ENCODE peak calls at places on chromosomes 1 and 21, in seven cellular contexts. S is suprapubic skin, B is aorta, H is SK-N-SH, I is GM23248, F is heart right ventricle, C is psoas muscle. W is an unnamed sample. For H3K4me1, the result is how much of the 10 kb centered on the place peaks cover.

GRCh38 chr1:111252786-111253185 is 25.3 kb downstream of the CHI3L2 start:
- DNase-seq in B (no peak), S (no peak), I (no peak), C (no peak), H (no peak), F (no peak), W (no peak)

GRCh38 chr1:66730462-66730861 is 21.8 kb upstream of the DYNLT5 start:
- DNase-seq in S (no peak), F (no peak), H (no peak), B (no peak), I (no peak), C (no peak), W (no peak)

GRCh38 chr1:155983191-155984023 is 5.1 kb upstream of the ARHGEF2 start:
- DNase-seq in F (peak), S (no peak), C (peak), H (no peak), I (peak), B (peak), W (peak)

GRCh38 chr1:60894121-60894520 is 188.2 kb upstream of the NFIA start:
- DNase-seq in B (no peak), H (no peak), I (no peak), F (no peak), S (no peak), C (no peak), W (no peak)

GRCh38 chr1:110196917-110197782 is 13.0 kb upstream of the KCNC4 start:
- DNase-seq in C (no peak), S (no peak), I (peak), B (no peak), H (peak), F (no peak), W (no peak)

GRCh38 chr1:145785481-145785880 is 38.4 kb downstream of the RNF115 start:
- DNase-seq in H (no peak), F (no peak), B (no peak), C (no peak), S (no peak), I (peak), W (no peak)

GRCh38 chr1:185733818-185734709 is at the start of gene HMCN1:
- DNase-seq in H (peak), S (peak), F (peak), I (peak), C (peak), B (peak), W (peak)

GRCh38 chr21:34017127-34017961 is 56.0 kb upstream of the MRPS6 start:
- DNase-seq in S (no peak), F (no peak), C (no peak), B (no peak), I (no peak), H (no peak), W (no peak)

GRCh38 chr1:110188116-110188618 is 21.9 kb upstream of the KCNC4 start:
- DNase-seq in S (no peak), B (peak), I (peak), H (peak), F (no peak), C (peak), W (no peak)

GRCh38 chr21:45592626-45593134 is 50.4 kb upstream of the SLC19A1 start:
- DNase-seq in H (no peak), F (no peak), S (no peak), B (peak), C (no peak), I (no peak), W (no peak)

GRCh38 chr1:997728-998050 is 2.2 kb downstream of the HES4 start:
- DNase-seq in C (peak), I (no peak), H (peak), B (no peak), S (no peak), F (no peak), W (no peak)

GRCh38 chr1:90926971-90927370 is 94.9 kb downstream of the ZNF644 start:
- DNase-seq in C (no peak), H (no peak), B (no peak), I (no peak), F (no peak), S (no peak), W (no peak)

GRCh38 chr1:7768583-7768982 is 2.5 kb upstream of the VAMP3 start:
- DNase-seq in B (no peak), S (no peak), F (no peak), C (no peak), I (no peak), H (no peak), W (no peak)

GRCh38 chr1:82464362-82464931 is 663.7 kb downstream of the ADGRL2 start:
- DNase-seq in S (no peak), H (no peak), B (no peak), F (peak), I (no peak), C (no peak), W (no peak)

GRCh38 chr1:71228727-71229371 is 148.0 kb upstream of the ZRANB2 start:
- DNase-seq in C (peak), B (no peak), H (no peak), F (no peak), S (no peak), I (peak), W (no peak)

GRCh38 chr21:41612674-41613250 is 104.8 kb upstream of the TMPRSS2 start:
- DNase-seq in H (peak), I (peak), C (peak), S (peak), B (peak), F (peak), W (peak)

GRCh38 chr1:68011786-68012375 is 38.5 kb downstream of the DIRAS3 start:
- DNase-seq in F (no peak), C (no peak), S (no peak), B (no peak), I (peak), H (no peak), W (no peak)

GRCh38 chr1:58432813-58433668 is 113.5 kb downstream of the OMA1 start:
- DNase-seq in C (no peak), I (peak), H (peak), S (no peak), B (no peak), F (no peak), W (peak)

GRCh38 chr1:147738739-147739476 is 21.5 kb downstream of the GJA5 start:
- DNase-seq in S (no peak), F (peak), C (no peak), I (no peak), B (no peak), H (no peak), W (peak)

GRCh38 chr1:55213885-55214213 is 1.3 kb downstream of the USP24 start:
- DNase-seq in B (no peak), C (no peak), F (no peak), S (no peak), I (peak), H (peak), W (no peak)

GRCh38 chr1:150332651-150333290 is 11.4 kb downstream of the PRPF3 start:
- DNase-seq in I (no peak), H (no peak), F (no peak), S (no peak), B (no peak), C (no peak), W (no peak)

GRCh38 chr1:224762046-224762445 is 145.9 kb downstream of the CNIH3 start:
- DNase-seq in I (no peak), S (no peak), C (no peak), F (no peak), B (no peak), H (no peak), W (no peak)

GRCh38 chr1:228366062-228366850 is 40.4 kb downstream of the TRIM11 start:
- DNase-seq in I (no peak), H (no peak), B (peak), S (peak), C (peak), F (peak), W (peak)

GRCh38 chr1:15916417-15916816 is 59.5 kb downstream of the ZBTB17 start:
- DNase-seq in I (peak), S (no peak), B (no peak), C (no peak), F (no peak), H (no peak), W (no peak)

GRCh38 chr1:24324903-24325302 is 5.7 kb downstream of the GRHL3 start:
- DNase-seq in H (no peak), S (no peak), B (no peak), C (no peak), I (no peak), F (no peak), W (no peak)

GRCh38 chr21:30990514-30991304 is 47.6 kb downstream of the KRTAP19-8 start:
- DNase-seq in I (no peak), H (no peak), F (no peak), C (no peak), B (no peak), S (no peak), W (no peak)

GRCh38 chr1:151905070-151905442 is 4.3 kb downstream of the THEM4 start:
- DNase-seq in S (no peak), H (no peak), F (peak), B (no peak), C (no peak), I (no peak), W (peak)

GRCh38 chr1:109521465-109521951 is 12.0 kb upstream of the AMIGO1 start:
- DNase-seq in S (no peak), B (no peak), F (no peak), I (peak), H (no peak), C (no peak), W (no peak)

GRCh38 chr1:231392380-231393131 is 29.5 kb downstream of the EGLN1 start:
- DNase-seq in B (no peak), F (no peak), S (no peak), C (no peak), I (no peak), H (peak), W (no peak)
- H3K4me1 ChIP-seq in B (under half), F (half or more), S (under half), C (half or more), I (half or more), H (under half), W (under half)

DNA sequence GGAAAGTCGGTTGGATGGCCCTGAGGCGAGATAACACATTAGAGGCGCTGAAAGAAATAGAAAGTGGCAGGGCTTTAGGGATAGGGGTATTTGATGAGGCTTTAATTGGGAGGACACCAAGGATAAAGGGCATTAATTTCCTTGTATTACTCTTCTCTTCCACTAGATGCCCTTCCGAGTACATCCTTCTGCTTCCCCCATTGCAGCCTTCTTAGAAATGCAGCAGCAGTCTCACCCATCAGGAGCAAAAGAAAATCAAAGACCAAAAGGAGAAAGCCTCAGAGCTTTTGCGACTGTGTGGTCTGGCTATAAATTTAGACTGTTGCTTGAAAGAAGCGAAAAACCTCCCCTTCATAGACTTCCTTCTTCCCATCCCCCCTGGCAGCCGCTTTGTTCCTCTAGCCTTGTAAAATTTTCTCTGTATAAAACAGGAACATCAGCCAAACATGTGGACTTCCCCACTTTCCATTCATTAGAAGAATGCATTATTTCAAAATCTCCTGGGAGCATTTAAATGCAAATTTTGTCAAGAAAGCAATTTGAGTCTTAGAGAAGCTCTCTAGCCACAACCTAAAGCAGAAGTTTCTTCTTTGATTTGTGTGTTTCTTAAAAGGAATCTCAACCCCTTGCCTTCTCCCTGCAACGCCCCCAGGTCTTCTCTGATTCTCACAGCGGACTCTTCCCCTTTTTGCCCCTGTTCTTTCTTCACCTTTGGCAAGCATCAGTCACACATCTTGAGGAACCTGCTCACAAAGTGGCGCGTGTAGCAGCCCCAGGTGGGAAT is 76.6 kb downstream of the NDUFS5 start:
- DNase-seq in I (peak), C (no peak), S (no peak), B (no peak), H (peak), F (no peak), W (peak)
- H3K4me3 ChIP-seq in I (no peak), C (no peak), S (no peak), B (no peak), H (peak), F (no peak), W (no peak)

GRCh38 chr1:28668191-28668955 is at the start of gene GMEB1:
- DNase-seq in B (peak), H (peak), S (peak), I (peak), C (peak), F (peak), W (peak)
- H3K4me1 ChIP-seq in B (under half), H (under half), S (under half), I (under half), C (under half), F (under half), W (under half)

DNA sequence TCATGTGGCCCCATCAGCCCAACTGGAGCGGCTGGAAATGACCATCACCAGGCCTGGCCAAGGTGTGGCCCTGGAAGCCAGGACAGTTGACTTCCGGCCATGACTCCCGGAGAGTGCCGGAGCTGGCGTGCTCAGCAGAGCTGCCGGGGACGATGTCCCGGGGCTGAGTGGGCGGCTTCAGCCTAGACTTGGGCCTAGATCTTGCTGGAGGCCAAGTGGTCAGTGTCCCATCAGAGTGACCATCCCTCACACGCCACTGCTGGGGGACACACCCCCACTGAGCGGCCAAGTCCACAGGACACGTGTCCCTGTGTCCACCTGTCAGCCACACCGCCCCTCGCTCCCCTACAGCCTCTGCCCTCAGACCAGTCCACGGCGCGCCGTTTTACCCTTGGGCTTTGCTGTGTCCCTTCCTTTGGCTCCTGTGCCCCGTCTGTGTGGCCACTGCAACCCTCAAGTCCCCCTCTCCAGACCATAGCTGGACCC is 4.0 kb downstream of the FAAP20 start:
- DNase-seq in B (no peak), C (no peak), S (no peak), H (no peak), I (peak), F (no peak), W (peak)
- H3K4me3 ChIP-seq in B (peak), C (peak), S (peak), H (no peak), I (peak), F (peak), W (peak)

GRCh38 chr1:18949689-18950414 is 6.6 kb downstream of the IFFO2 start:
- DNase-seq in H (no peak), B (no peak), S (no peak), F (no peak), C (peak), I (peak), W (no peak)

GRCh38 chr1:18950415-18951026 is 6.0 kb downstream of the IFFO2 start:
- DNase-seq in S (no peak), C (peak), H (no peak), B (peak), F (peak), I (peak), W (peak)

GRCh38 chr1:18947570-18947969 is 8.9 kb downstream of the IFFO2 start:
- DNase-seq in C (no peak), B (no peak), H (no peak), F (no peak), I (peak), S (no peak), W (peak)

GRCh38 chr1:18948048-18948912 is 8.2 kb downstream of the IFFO2 start:
- DNase-seq in I (peak), S (no peak), H (no peak), B (peak), F (no peak), C (no peak), W (no peak)

GRCh38 chr1:18948913-18949688 is 7.4 kb downstream of the IFFO2 start:
- DNase-seq in F (peak), H (no peak), B (peak), C (peak), S (no peak), I (peak), W (peak)
- H3K4me1 ChIP-seq in F (half or more), H (under half), B (under half), C (half or more), S (half or more), I (half or more), W (under half)

DNA sequence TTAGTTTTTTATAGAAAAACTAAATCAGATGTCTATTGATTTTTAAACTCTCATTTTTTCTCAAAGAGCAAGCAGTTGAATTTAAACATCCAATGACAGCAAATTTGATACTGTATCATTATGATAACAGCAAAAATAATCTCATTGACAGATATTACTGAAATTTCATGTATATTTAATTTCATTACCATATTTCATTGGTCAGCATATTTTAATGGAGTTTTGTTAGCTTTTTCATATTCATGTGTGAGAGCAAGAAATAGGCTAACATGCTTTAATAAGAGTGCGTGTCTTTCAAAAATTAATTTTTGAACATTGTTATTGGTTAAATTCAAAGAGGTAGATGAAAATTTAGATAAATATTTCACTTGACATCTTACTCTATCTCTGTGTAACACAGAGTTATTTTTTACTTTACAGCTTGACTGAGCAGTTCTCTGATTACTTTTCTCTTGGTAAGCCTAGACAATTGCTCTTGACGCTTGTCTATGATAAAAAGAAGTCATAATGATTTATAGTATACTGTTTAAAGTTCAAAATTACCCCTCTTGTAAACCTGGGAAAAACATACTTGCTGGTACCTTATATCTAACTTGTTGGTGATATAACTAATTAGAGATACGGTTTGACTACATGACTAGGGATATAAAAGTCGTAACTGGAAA is 732.4 kb upstream of the NCAM2 start:
- DNase-seq in H (no peak), B (no peak), S (no peak), I (no peak), F (no peak), C (no peak), W (no peak)
- H3K4me3 ChIP-seq in H (no peak), B (no peak), S (no peak), I (no peak), F (no peak), C (no peak), W (no peak)

DNA sequence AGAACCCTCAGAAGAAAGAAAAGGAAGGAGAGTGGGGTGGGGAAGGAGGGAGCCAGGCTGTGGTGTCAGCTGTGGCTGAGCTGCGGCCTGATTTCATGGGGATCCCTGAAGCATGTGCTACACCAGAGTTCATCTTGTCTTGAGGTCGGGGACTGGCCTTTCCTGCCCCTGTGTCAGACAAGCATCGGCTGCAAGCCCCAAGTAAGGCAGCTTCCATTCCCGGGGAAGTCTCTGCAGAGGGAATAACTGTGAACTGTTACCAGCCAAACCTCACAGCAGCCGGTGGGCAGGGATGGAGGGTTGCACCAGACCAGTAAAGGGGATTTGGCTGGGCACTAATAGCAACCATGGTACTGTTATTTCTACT is 35.7 kb upstream of the BTG2 start:
- DNase-seq in C (no peak), F (no peak), S (no peak), H (no peak), B (no peak), I (no peak), W (peak)
- H3K4me1 ChIP-seq in C (half or more), F (under half), S (under half), H (under half), B (under half), I (under half), W (under half)

W was measured in right cardiac atrium.